ENCODE peak calls at places on chromosomes 1 and 21, in ten cellular contexts. F is fibroblast of lung; T is Panc1; N is CD8-positive, alpha-beta T cell; R is A549; U is MM.1S; Z is pancreas; M is neuronal stem cell; Q is tibial artery; J is astrocyte. K is an unnamed sample.

GRCh38 chr1:205298191-205298994 is 23.2 kb downstream of the NUAK2 start:
- DNase-seq in F (peak; percentile 86), T (peak; percentile 84), N (no peak), R (peak; percentile 91), U (no peak), Z (peak; percentile 50), M (no peak), Q (no peak), J (peak; percentile 97), K (no peak)

GRCh38 chr1:208227366-208227765 is 16.8 kb downstream of the PLXNA2 start:
- DNase-seq in F (peak; percentile 69), T (no peak), N (no peak), R (no peak), U (no peak), Z (no peak), M (no peak), Q (peak; percentile 65), J (no peak), K (no peak)

GRCh38 chr1:1177452-1178206 is 3.9 kb downstream of the TTLL10 start:
- DNase-seq in F (no peak), T (no peak), N (no peak), R (no peak), U (no peak), Z (no peak), M (no peak), Q (no peak), J (no peak), K (no peak)

GRCh38 chr1:2972011-2972878 is 49.0 kb upstream of the ACTRT2 start:
- DNase-seq in F (no peak), T (no peak), N (no peak), R (no peak), U (no peak), Z (peak; percentile 7), M (no peak), Q (peak; percentile 60), J (no peak), K (no peak)

GRCh38 chr21:25717491-25718139 is 17.1 kb downstream of the ATP5PF start:
- DNase-seq in F (peak; percentile 55), T (no peak), N (no peak), R (no peak), U (no peak), Z (no peak), M (no peak), Q (no peak), J (peak; percentile 3), K (no peak)

GRCh38 chr1:52588535-52588934 is 13.6 kb upstream of the GPX7 start:
- DNase-seq in F (no peak), T (no peak), N (no peak), R (no peak), U (no peak), Z (no peak), M (no peak), Q (no peak), J (no peak), K (no peak)

GRCh38 chr21:20971296-20971921 is 26.8 kb upstream of the NCAM2 start:
- DNase-seq in F (peak; percentile 74), T (no peak), N (no peak), R (no peak), U (peak; percentile 70), Z (peak; percentile 18), M (peak; percentile 23), Q (no peak), J (peak; percentile 39), K (no peak)

GRCh38 chr1:10537082-10537766 is 62.5 kb downstream of the PEX14 start:
- DNase-seq in F (no peak), T (no peak), N (no peak), R (no peak), U (no peak), Z (no peak), M (no peak), Q (no peak), J (no peak), K (no peak)

GRCh38 chr1:204544321-204544720 is 28.1 kb downstream of the MDM4 start:
- DNase-seq in F (peak; percentile 34), T (no peak), N (no peak), R (no peak), U (peak; percentile 90), Z (no peak), M (no peak), Q (no peak), J (peak; percentile 58), K (peak; percentile 47)

GRCh38 chr1:94905207-94905606 is 21.7 kb downstream of the CNN3 start:
- DNase-seq in F (no peak), T (no peak), N (no peak), R (no peak), U (no peak), Z (no peak), M (no peak), Q (no peak), J (no peak), K (no peak)

GRCh38 chr1:29490204-29490934 is 254.0 kb downstream of the PTPRU start:
- DNase-seq in F (no peak), T (no peak), N (no peak), R (no peak), U (no peak), Z (no peak), M (no peak), Q (peak; percentile 33), J (no peak), K (no peak)

GRCh38 chr1:40344597-40344996 is 27.5 kb upstream of the COL9A2 start:
- DNase-seq in F (peak; percentile 53), T (no peak), N (peak; percentile 30), R (no peak), U (no peak), Z (no peak), M (no peak), Q (peak; percentile 74), J (peak; percentile 49), K (peak; percentile 32)

DNA sequence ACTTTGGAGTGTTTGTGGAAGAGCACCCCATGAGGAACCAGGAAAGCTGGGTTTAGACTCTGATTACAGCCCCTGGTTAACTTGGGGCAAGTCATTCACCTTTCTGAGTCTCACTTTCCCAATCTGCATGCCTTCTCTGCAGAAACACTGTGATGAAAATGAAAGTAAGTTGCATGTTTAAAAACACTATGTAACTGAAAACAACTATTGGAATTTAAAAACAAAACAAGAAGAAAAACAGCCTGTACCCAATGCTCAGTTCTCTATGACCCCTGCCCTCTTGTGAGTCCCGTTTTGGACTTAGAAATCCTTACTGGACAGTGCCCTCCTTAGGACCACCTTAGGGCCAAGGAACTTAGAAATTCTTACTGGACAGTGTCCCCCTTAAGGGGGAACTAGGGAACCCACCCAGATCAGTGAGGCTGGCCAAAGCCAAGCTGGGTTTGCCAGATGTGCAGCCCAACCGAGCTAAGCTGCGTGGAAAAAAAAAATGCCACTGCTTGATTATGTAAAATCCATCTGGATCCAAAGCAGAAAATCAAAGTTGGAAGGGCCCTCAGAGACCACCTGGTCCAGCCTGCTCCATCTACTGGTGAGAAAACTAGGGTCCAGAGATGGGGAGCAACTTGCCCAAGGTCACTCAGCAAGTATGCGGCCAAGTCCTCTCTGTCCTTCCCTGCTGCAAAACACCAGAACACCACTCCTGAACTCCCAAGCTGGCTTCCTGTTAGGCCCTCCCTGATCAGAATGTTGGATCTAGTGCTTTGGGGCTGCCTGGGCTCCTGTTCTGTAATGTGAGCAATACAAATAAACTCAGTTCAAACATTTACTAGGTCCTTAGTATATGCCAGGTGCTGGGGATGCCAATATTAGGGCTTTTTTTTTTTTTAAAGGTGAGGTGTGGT is 77.7 kb downstream of the MRPL37 start:
- DNase-seq in F (peak; percentile 51), T (no peak), N (no peak), R (no peak), U (peak; percentile 50), Z (peak; percentile 83), M (no peak), Q (no peak), J (no peak), K (no peak)
- H3K27ac ChIP-seq in F (peak overlapping the region; percentile 41), T (no peak overlapping the region), N (no peak overlapping the region), R (no peak overlapping the region), U (peak overlapping the region; percentile 54), Z (peak overlapping the region; percentile 53), M (no peak overlapping the region), Q (peak overlapping the region; percentile 98), J (no peak overlapping the region), K (peak overlapping the region; percentile 36)

GRCh38 chr1:54334996-54335395 is 71.2 kb downstream of the SSBP3 start:
- DNase-seq in F (peak; percentile 90), T (no peak), N (no peak), R (no peak), U (no peak), Z (no peak), M (no peak), Q (no peak), J (peak; percentile 46), K (no peak)

GRCh38 chr1:54332781-54333585 is 73.2 kb downstream of the SSBP3 start:
- DNase-seq in F (no peak), T (no peak), N (no peak), R (no peak), U (no peak), Z (no peak), M (no peak), Q (no peak), J (no peak), K (no peak)

GRCh38 chr1:54331091-54331772 is 75.0 kb downstream of the SSBP3 start:
- DNase-seq in F (peak; percentile 44), T (no peak), N (no peak), R (no peak), U (no peak), Z (no peak), M (no peak), Q (no peak), J (peak; percentile 37), K (no peak)

GRCh38 chr1:54329337-54329954 is 76.7 kb downstream of the SSBP3 start:
- DNase-seq in F (no peak), T (no peak), N (no peak), R (no peak), U (no peak), Z (no peak), M (no peak), Q (no peak), J (no peak), K (no peak)

GRCh38 chr1:54331843-54332688 is 74.1 kb downstream of the SSBP3 start:
- DNase-seq in F (no peak), T (no peak), N (no peak), R (no peak), U (no peak), Z (peak; percentile 45), M (no peak), Q (no peak), J (no peak), K (no peak)
- H3K4me1 ChIP-seq in F (peaks cover 42% of the 10 kb centered on the region), T (no peaks in the 10 kb centered on the region), N (peaks cover 29% of the 10 kb centered on the region), R (no peaks in the 10 kb centered on the region), U (no peaks in the 10 kb centered on the region), Z (peaks cover 34% of the 10 kb centered on the region), M (peaks cover 82% of the 10 kb centered on the region), Q (no peaks in the 10 kb centered on the region), J (peaks cover 33% of the 10 kb centered on the region), K (peaks cover 27% of the 10 kb centered on the region)

GRCh38 chr1:198669771-198670170 is 30.9 kb downstream of the PTPRC start:
- DNase-seq in F (no peak), T (no peak), N (no peak), R (no peak), U (no peak), Z (no peak), M (no peak), Q (no peak), J (no peak), K (no peak)
- H3K27ac ChIP-seq in F (peak overlapping the region; percentile 58), T (peak overlapping the region; percentile 74), N (peak overlapping the region; percentile 54), R (peak overlapping the region; percentile 64), U (peak overlapping the region; percentile 75), Z (no peak overlapping the region), M (no peak overlapping the region), Q (no peak overlapping the region), J (peak overlapping the region; percentile 68), K (peak overlapping the region; percentile 75)

DNA sequence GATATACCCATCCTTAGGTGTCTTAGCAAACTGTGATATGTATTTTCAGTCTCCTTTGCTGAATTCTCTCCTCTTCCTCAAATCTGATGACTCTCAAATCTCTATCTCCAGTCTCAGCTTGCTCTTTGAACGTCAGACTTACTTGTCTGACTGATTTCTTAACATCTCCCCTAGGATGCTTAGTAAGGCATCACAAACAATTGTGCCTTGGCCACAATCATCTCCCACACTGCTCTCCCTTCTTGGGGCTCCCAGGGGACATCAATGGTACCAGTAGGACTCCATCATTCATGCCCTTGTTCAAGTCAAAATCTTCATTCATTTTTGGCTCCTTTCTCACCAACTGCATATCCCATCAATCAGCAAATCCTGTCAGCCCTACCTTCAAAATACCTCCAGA is 42.0 kb downstream of the GNG12 start:
- DNase-seq in F (no peak), T (no peak), N (no peak), R (no peak), U (no peak), Z (no peak), M (no peak), Q (no peak), J (no peak), K (no peak)
- H3K4me1 ChIP-seq in F (peaks cover 30% of the 10 kb centered on the region), T (peaks cover 29% of the 10 kb centered on the region), N (no peaks in the 10 kb centered on the region), R (peaks cover 85% of the 10 kb centered on the region), U (no peaks in the 10 kb centered on the region), Z (peaks cover 10% of the 10 kb centered on the region), M (peaks cover 3% of the 10 kb centered on the region), Q (no peaks in the 10 kb centered on the region), J (peaks cover 56% of the 10 kb centered on the region), K (no peaks in the 10 kb centered on the region)